ENCODE peak calls at places on chromosomes 7 and 10, in nine cellular contexts. L is uterus, B is tibial nerve, H is GM12878, A is heart left ventricle, Z is esophagus squamous epithelium, T is adrenal gland, Y is prostate gland, Q is suprapubic skin. E is an unnamed sample. For H3K4me1, the result is how much of the 10 kb centered on the place peaks cover.

GRCh38 chr7:3238525-3239210 is 62.4 kb upstream of the SDK1 start:
- DNase-seq in T (no peak), B (no peak), H (no peak), Y (no peak), Q (no peak), A (no peak), L (no peak), Z (no peak), E (no peak)

GRCh38 chr7:104185346-104185745 is 22.5 kb downstream of the ORC5 start:
- DNase-seq in A (no peak), B (no peak), Y (peak), Z (no peak), H (no peak), L (no peak), Q (no peak), T (no peak), E (no peak)

GRCh38 chr10:92244796-92245195 is 46.1 kb downstream of the CPEB3 start:
- DNase-seq in T (no peak), A (no peak), B (no peak), Y (no peak), Q (no peak), L (no peak), H (peak), Z (no peak), E (no peak)

GRCh38 chr7:140640060-140640611 is 477 bp downstream of the DENND2A start:
- DNase-seq in B (no peak), L (peak), Q (peak), A (peak), Z (no peak), Y (no peak), T (no peak), H (no peak), E (peak)

GRCh38 chr7:78768859-78769258 is 684.6 kb downstream of the MAGI2 start:
- DNase-seq in B (no peak), Y (no peak), Q (no peak), L (no peak), T (no peak), A (no peak), Z (no peak), H (no peak), E (no peak)

GRCh38 chr7:101216860-101217387 is 457 bp downstream of the PLOD3 start:
- DNase-seq in L (peak), Y (no peak), T (no peak), A (no peak), Q (no peak), H (no peak), B (no peak), Z (no peak), E (peak)

GRCh38 chr7:18894155-18894554 is 223.3 kb downstream of the TWIST1 start:
- DNase-seq in A (no peak), L (no peak), T (no peak), B (no peak), Z (no peak), H (no peak), Y (no peak), Q (no peak), E (no peak)

GRCh38 chr7:157875230-157876179 is 538.7 kb downstream of the DNAJB6 start:
- DNase-seq in B (no peak), Q (no peak), L (no peak), T (peak), Y (no peak), Z (no peak), A (no peak), H (no peak), E (peak)

GRCh38 chr10:20877986-20878979 is 18.8 kb downstream of the NEBL start:
- DNase-seq in L (no peak), Q (no peak), B (no peak), Z (no peak), T (no peak), H (no peak), Y (no peak), A (no peak), E (no peak)

GRCh38 chr7:56078196-56078595 is 14.1 kb downstream of the SUMF2 start:
- DNase-seq in L (no peak), Z (no peak), Q (no peak), A (no peak), B (no peak), H (no peak), T (no peak), Y (no peak), E (peak)

GRCh38 chr10:32073676-32074075 is 17.5 kb upstream of the KIF5B start:
- DNase-seq in Z (no peak), H (no peak), Q (no peak), Y (no peak), L (no peak), A (no peak), B (no peak), T (no peak), E (no peak)

GRCh38 chr7:47451851-47452205 is 130.1 kb downstream of the TNS3 start:
- DNase-seq in Q (no peak), Y (no peak), A (no peak), H (no peak), T (no peak), B (no peak), L (no peak), Z (no peak), E (no peak)

GRCh38 chr10:18219096-18219495 is 78.9 kb downstream of the CACNB2 start:
- DNase-seq in Q (no peak), Y (no peak), T (no peak), L (no peak), A (no peak), H (no peak), Z (no peak), B (no peak), E (no peak)

GRCh38 chr7:50303082-50303893 is 1.2 kb upstream of the IKZF1 start:
- DNase-seq in A (no peak), H (no peak), B (no peak), Y (no peak), Z (no peak), Q (no peak), L (no peak), T (no peak), E (peak)

GRCh38 chr10:96978621-96979154 is 146.6 kb downstream of the LCOR start:
- DNase-seq in L (no peak), B (no peak), Z (no peak), H (peak), Q (no peak), T (no peak), Y (no peak), A (no peak), E (no peak)

GRCh38 chr7:94374721-94375120 is 20.0 kb upstream of the COL1A2 start:
- DNase-seq in T (no peak), A (no peak), H (no peak), Q (no peak), B (no peak), Y (no peak), L (no peak), Z (no peak), E (no peak)

GRCh38 chr10:119667562-119668328 is 16.6 kb downstream of the BAG3 start:
- DNase-seq in T (peak), Q (no peak), B (peak), H (no peak), Y (peak), L (peak), Z (no peak), A (peak), E (no peak)

GRCh38 chr7:2808891-2809660 is 35.0 kb downstream of the GNA12 start:
- DNase-seq in Z (no peak), Q (no peak), T (no peak), H (no peak), Y (no peak), A (no peak), L (no peak), B (no peak), E (peak)

GRCh38 chr7:87984088-87984487 is 50.0 kb downstream of the ADAM22 start:
- DNase-seq in B (no peak), Y (no peak), A (no peak), L (no peak), Q (no peak), H (no peak), T (no peak), Z (no peak), E (no peak)

GRCh38 chr10:34655286-34656170 is 159.6 kb downstream of the PARD3 start:
- DNase-seq in Z (no peak), B (peak), A (no peak), H (no peak), Q (no peak), T (peak), Y (peak), L (no peak), E (no peak)

GRCh38 chr7:90761584-90761983 is 165.5 kb downstream of the CDK14 start:
- DNase-seq in L (no peak), B (no peak), Q (no peak), Y (no peak), H (no peak), T (no peak), A (no peak), Z (no peak), E (no peak)

GRCh38 chr7:92731327-92732063 is 104.9 kb downstream of the CDK6 start:
- DNase-seq in T (no peak), Z (no peak), L (no peak), B (no peak), Q (no peak), A (no peak), H (no peak), Y (no peak), E (no peak)

GRCh38 chr7:555551-556160 is 36.0 kb upstream of the PDGFA start:
- DNase-seq in Q (no peak), B (no peak), A (no peak), Z (no peak), T (no peak), H (no peak), Y (no peak), L (no peak), E (no peak)

GRCh38 chr10:69825604-69826003 is 23.9 kb downstream of the COL13A1 start:
- DNase-seq in A (no peak), Y (no peak), H (no peak), L (no peak), B (no peak), T (no peak), Q (no peak), Z (no peak), E (no peak)

GRCh38 chr10:72812415-72812797 is 81.1 kb upstream of the OIT3 start:
- DNase-seq in L (no peak), T (no peak), A (no peak), H (no peak), Z (no peak), B (no peak), Y (no peak), Q (no peak), E (no peak)

GRCh38 chr10:132407846-132408278 is 10.9 kb downstream of the PWWP2B start:
- DNase-seq in Y (peak), B (no peak), A (peak), T (peak), Q (no peak), Z (no peak), H (no peak), L (no peak), E (peak)

GRCh38 chr10:49080965-49081364 is 34.4 kb downstream of the VSTM4 start:
- DNase-seq in Y (no peak), T (peak), H (no peak), L (no peak), Q (no peak), B (no peak), Z (no peak), A (no peak), E (no peak)

GRCh38 chr10:78972160-78972946 is 96.4 kb upstream of the ZMIZ1 start:
- DNase-seq in Y (peak), Q (peak), H (no peak), B (peak), T (peak), L (peak), A (peak), Z (no peak), E (no peak)

GRCh38 chr10:122877264-122877663 is 2.1 kb downstream of the FAM24B start:
- DNase-seq in H (no peak), L (no peak), B (no peak), T (no peak), Q (no peak), A (no peak), Y (no peak), Z (no peak), E (no peak)

GRCh38 chr10:19970707-19971106 is 154.5 kb downstream of the PLXDC2 start:
- DNase-seq in Q (no peak), B (no peak), Y (no peak), H (no peak), T (no peak), L (no peak), A (no peak), Z (no peak), E (no peak)

GRCh38 chr7:146961617-146962016 is 845.0 kb downstream of the CNTNAP2 start:
- DNase-seq in Q (no peak), Z (no peak), T (no peak), A (peak), L (no peak), Y (no peak), H (no peak), B (no peak), E (no peak)

GRCh38 chr10:90916392-90917110 is 4.3 kb downstream of the ANKRD1 start:
- DNase-seq in T (no peak), A (no peak), B (no peak), L (no peak), Q (no peak), Z (no peak), Y (no peak), H (no peak), E (no peak)
- H3K4me1 ChIP-seq in T (under half), A (under half), B (under half), L (under half), Q (under half), Z (under half), Y (under half), H (under half), E (under half)

GRCh38 chr10:558891-559766 is 130.3 kb downstream of the DIP2C start:
- DNase-seq in Z (no peak), A (no peak), Q (no peak), T (no peak), Y (no peak), H (no peak), B (no peak), L (no peak), E (no peak)
- TF ChIP-seq POLR2A in Z (no peak), A (no peak), Q (no peak), T (no peak), Y (no peak), H (no peak), B (no peak), L (no peak), E (no peak)

GRCh38 chr10:80409121-80409520 is 770 bp downstream of the PRXL2A start:
- DNase-seq in Y (no peak), L (no peak), Z (no peak), B (no peak), Q (peak), A (no peak), T (no peak), H (no peak), E (no peak)
- H3K4me1 ChIP-seq in Y (under half), L (under half), Z (under half), B (under half), Q (half or more), A (under half), T (under half), H (under half), E (under half)

DNA sequence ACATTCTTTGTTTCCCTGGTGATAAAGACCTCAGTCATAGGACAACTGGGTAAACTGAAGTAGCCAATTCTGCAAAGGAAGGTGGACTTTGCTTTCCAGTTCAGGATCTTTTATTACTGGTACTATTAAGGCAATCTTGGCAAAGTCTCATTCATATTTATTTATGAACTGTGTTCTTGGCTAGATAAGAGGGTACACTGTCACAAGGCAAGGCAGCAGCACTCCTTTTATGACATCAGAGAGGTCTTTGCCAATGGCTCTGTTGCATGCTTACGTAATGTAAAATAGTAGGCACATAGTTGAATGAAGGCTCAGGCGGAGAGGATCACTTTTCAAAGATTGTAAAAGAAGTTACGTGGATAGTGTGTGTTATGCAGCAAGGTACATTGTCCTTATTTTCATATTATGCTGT is 63.7 kb upstream of the PDK4 start:
- DNase-seq in Y (peak), L (no peak), A (no peak), T (no peak), H (no peak), Z (no peak), B (no peak), Q (no peak), E (no peak)
- TF ChIP-seq POLR2A in Y (no peak), L (no peak), A (no peak), T (no peak), H (no peak), Z (no peak), B (no peak), Q (no peak), E (no peak)

GRCh38 chr10:80493482-80494021 is 39.4 kb downstream of the TSPAN14 start:
- DNase-seq in A (no peak), H (no peak), Q (no peak), Z (no peak), T (no peak), Y (no peak), B (no peak), L (no peak), E (no peak)

GRCh38 chr10:80496555-80497172 is 41.0 kb upstream of the SH2D4B start:
- DNase-seq in A (no peak), Q (no peak), Z (no peak), H (no peak), B (no peak), L (no peak), T (no peak), Y (no peak), E (no peak)

GRCh38 chr10:80491251-80492102 is 37.4 kb downstream of the TSPAN14 start:
- DNase-seq in Z (no peak), A (no peak), T (peak), L (no peak), B (no peak), Q (no peak), Y (no peak), H (no peak), E (peak)

GRCh38 chr10:80489371-80490112 is 35.4 kb downstream of the TSPAN14 start:
- DNase-seq in Y (no peak), A (no peak), B (no peak), T (no peak), H (no peak), Q (no peak), Z (no peak), L (no peak), E (peak)

DNA sequence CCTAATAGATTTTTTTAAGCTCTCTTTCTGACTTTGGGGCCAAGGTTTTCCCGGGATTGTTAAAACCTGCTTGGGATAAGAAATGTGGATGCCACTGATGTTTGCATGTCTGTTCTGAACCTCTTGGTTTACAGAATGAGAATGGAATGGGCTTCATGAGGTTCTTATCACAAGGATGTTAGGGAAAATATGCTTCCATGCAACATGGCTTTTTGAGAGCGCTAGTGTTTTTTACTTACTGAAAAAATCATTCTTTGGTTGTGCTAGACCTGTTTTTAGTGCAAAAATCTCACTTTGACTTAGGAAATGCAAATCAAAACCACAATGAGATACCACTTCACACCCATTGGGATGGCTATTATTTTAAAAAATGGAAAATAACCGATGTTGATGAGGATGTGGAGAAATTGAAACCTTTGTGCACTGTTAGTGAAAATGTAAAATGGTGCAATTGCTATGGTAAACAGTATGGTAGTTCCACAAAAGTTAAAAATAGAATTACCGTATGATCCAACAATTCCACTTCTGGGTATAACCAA is 38.8 kb downstream of the TSPAN14 start:
- DNase-seq in L (no peak), Y (no peak), B (no peak), Z (no peak), H (no peak), A (no peak), T (no peak), Q (no peak), E (no peak)
- H3K4me1 ChIP-seq in L (under half), Y (under half), B (under half), Z (under half), H (under half), A (half or more), T (under half), Q (half or more), E (half or more)

DNA sequence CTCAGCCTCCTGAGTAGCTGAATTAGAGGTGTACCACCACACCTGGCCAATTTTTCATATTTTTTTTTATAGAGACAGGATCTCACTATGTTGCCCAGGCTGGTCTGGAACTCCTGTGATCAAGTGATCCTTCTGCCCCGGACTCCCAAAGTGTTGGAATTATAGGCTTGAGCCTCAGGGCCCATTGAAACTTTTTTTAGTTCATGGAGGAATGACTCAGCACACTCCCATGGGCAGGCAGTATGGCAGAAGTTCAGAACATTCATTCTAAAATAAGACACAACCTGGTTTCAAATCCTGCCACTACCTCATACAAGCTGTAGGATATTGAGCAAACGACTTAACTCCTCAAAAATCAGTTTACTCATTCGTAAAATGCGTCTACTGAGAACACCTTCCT is 320.4 kb upstream of the SP8 start:
- DNase-seq in T (no peak), Z (no peak), B (no peak), L (no peak), H (no peak), Q (no peak), A (no peak), Y (no peak), E (no peak)
- TF ChIP-seq POLR2A in T (no peak), Z (no peak), B (no peak), L (no peak), H (no peak), Q (no peak), A (no peak), Y (no peak), E (no peak)

GRCh38 chr10:11895108-11895466 is 71.9 kb downstream of the PROSER2 start:
- DNase-seq in H (no peak), L (no peak), Q (no peak), Y (no peak), A (no peak), T (no peak), Z (no peak), B (no peak), E (peak)
- H3K4me1 ChIP-seq in H (under half), L (under half), Q (under half), Y (under half), A (under half), T (under half), Z (under half), B (under half), E (under half)

DNA sequence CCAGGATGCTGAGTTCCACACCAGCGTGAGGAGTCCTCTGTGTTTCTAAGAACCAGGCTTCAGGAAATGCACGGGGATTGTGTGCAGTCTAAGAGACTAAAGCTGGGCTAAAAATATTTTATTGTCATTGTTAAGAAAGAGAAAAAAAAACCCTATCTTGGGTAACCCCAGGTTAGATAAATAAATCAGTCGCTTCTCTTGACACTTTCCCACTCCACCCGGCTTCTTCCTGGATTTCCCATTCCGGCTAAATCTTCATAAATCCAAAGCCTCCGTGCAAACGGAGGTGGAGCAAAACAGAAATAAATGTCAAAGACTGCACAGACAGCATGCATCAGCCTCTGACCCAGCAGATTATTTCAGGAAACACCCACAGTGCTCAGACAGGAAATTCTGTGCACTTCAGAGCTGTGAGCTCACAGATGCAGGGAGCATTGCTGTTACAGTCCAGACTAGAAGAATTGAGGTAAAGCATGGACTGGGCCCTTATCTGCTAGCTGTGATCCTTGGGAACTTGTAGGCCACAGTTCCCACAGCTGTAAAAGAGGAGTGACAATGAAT is 44.8 kb upstream of the GRID1 start:
- DNase-seq in A (peak), B (no peak), Q (no peak), Z (no peak), T (no peak), L (peak), H (peak), Y (no peak), E (no peak)
- TF ChIP-seq POLR2A in A (no peak), B (no peak), Q (no peak), Z (no peak), T (peak), L (no peak), H (peak), Y (no peak), E (no peak)

DNA sequence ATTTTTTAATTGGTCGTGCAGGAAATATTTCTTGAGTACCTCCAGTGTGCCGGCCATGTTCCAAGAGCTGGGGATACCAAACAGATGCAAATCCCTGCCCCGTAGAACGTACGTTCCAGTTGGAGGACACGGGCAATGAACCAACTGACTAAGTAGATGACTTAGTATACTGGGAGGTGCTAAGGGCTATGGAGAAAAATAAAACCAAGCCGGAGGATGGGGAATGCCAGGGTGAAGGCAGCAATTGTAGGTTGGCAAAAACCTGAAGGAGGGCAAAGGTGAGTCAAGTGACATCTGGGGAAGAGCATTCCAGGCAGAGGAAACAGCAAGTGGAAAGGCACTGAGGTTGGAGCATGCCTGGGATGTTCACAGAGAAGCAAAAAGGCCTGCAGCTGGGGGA is 6.8 kb upstream of the VSIR start:
- DNase-seq in T (no peak), Q (no peak), B (no peak), A (no peak), Z (no peak), H (no peak), Y (no peak), L (no peak), E (peak)
- H3K4me1 ChIP-seq in T (under half), Q (under half), B (under half), A (under half), Z (under half), H (under half), Y (under half), L (under half), E (under half)